ENCODE peak calls at places on chromosome 1, in six cellular contexts. One of them, this sample, is unnamed.

GRCh38 chr1:211920602-211921226 is 90.2 kb upstream of the LPGAT1 start:
- DNase-seq in progenitor cell of endocrine pancreas: no peak
- DNase-seq in stimulated activated CD4-positive, alpha-beta T cell treated with anti-CD3 and anti-CD28 coated beads, Interleukin-1b, Interleukin-23, amount 100 ng/mL, for 1 hour: no peak
- DNase-seq in amniotic stem cell: no peak
- DNase-seq in Panc1: no peak
- DNase-seq in Caki2: no peak
- DNase-seq in this sample: no peak

GRCh38 chr1:4485398-4485797 is 169.0 kb upstream of the AJAP1 start:
- DNase-seq in Caki2: no peak
- DNase-seq in Panc1: no peak
- DNase-seq in amniotic stem cell: no peak
- DNase-seq in progenitor cell of endocrine pancreas: no peak
- DNase-seq in stimulated activated CD4-positive, alpha-beta T cell treated with anti-CD3 and anti-CD28 coated beads, Interleukin-1b, Interleukin-23, amount 100 ng/mL, for 1 hour: no peak
- DNase-seq in this sample: no peak

GRCh38 chr1:109395602-109396512 is 1.9 kb downstream of the SORT1 start:
- DNase-seq in Panc1: no peak
- DNase-seq in stimulated activated CD4-positive, alpha-beta T cell treated with anti-CD3 and anti-CD28 coated beads, Interleukin-1b, Interleukin-23, amount 100 ng/mL, for 1 hour: no peak
- DNase-seq in progenitor cell of endocrine pancreas: no peak
- DNase-seq in Caki2: no peak
- DNase-seq in amniotic stem cell: no peak
- DNase-seq in this sample: peak

GRCh38 chr1:1915911-1916835 is 1.1 kb downstream of the CALML6 start:
- DNase-seq in progenitor cell of endocrine pancreas: no peak
- DNase-seq in Panc1: no peak
- DNase-seq in Caki2: no peak
- DNase-seq in amniotic stem cell: no peak
- DNase-seq in stimulated activated CD4-positive, alpha-beta T cell treated with anti-CD3 and anti-CD28 coated beads, Interleukin-1b, Interleukin-23, amount 100 ng/mL, for 1 hour: no peak
- DNase-seq in this sample: no peak

GRCh38 chr1:83905315-83905907 is 93.5 kb downstream of the TTLL7 start:
- DNase-seq in progenitor cell of endocrine pancreas: no peak
- DNase-seq in amniotic stem cell: peak
- DNase-seq in stimulated activated CD4-positive, alpha-beta T cell treated with anti-CD3 and anti-CD28 coated beads, Interleukin-1b, Interleukin-23, amount 100 ng/mL, for 1 hour: no peak
- DNase-seq in Panc1: peak
- DNase-seq in Caki2: no peak
- DNase-seq in this sample: no peak

GRCh38 chr1:14968251-14968812 is 185.2 kb upstream of the TMEM51 start:
- DNase-seq in Caki2: peak
- DNase-seq in progenitor cell of endocrine pancreas: no peak
- DNase-seq in Panc1: no peak
- DNase-seq in stimulated activated CD4-positive, alpha-beta T cell treated with anti-CD3 and anti-CD28 coated beads, Interleukin-1b, Interleukin-23, amount 100 ng/mL, for 1 hour: no peak
- DNase-seq in amniotic stem cell: peak
- DNase-seq in this sample: peak

GRCh38 chr1:30611741-30612309 is 111.6 kb downstream of the MATN1 start:
- DNase-seq in progenitor cell of endocrine pancreas: peak
- DNase-seq in Panc1: no peak
- DNase-seq in Caki2: no peak
- DNase-seq in amniotic stem cell: no peak
- DNase-seq in stimulated activated CD4-positive, alpha-beta T cell treated with anti-CD3 and anti-CD28 coated beads, Interleukin-1b, Interleukin-23, amount 100 ng/mL, for 1 hour: no peak
- DNase-seq in this sample: no peak

GRCh38 chr1:37035828-37036666 is 1.7 kb upstream of the GRIK3 start:
- DNase-seq in Caki2: no peak
- DNase-seq in progenitor cell of endocrine pancreas: no peak
- DNase-seq in amniotic stem cell: no peak
- DNase-seq in Panc1: no peak
- DNase-seq in stimulated activated CD4-positive, alpha-beta T cell treated with anti-CD3 and anti-CD28 coated beads, Interleukin-1b, Interleukin-23, amount 100 ng/mL, for 1 hour: no peak
- DNase-seq in this sample: no peak

GRCh38 chr1:185401019-185401418 is 84.0 kb upstream of the IVNS1ABP start:
- DNase-seq in Panc1: no peak
- DNase-seq in stimulated activated CD4-positive, alpha-beta T cell treated with anti-CD3 and anti-CD28 coated beads, Interleukin-1b, Interleukin-23, amount 100 ng/mL, for 1 hour: no peak
- DNase-seq in progenitor cell of endocrine pancreas: no peak
- DNase-seq in Caki2: no peak
- DNase-seq in amniotic stem cell: no peak
- DNase-seq in this sample: no peak

GRCh38 chr1:35431173-35431599 is 126.0 kb downstream of the KIAA0319L start:
- DNase-seq in Panc1: no peak
- DNase-seq in Caki2: no peak
- DNase-seq in progenitor cell of endocrine pancreas: no peak
- DNase-seq in stimulated activated CD4-positive, alpha-beta T cell treated with anti-CD3 and anti-CD28 coated beads, Interleukin-1b, Interleukin-23, amount 100 ng/mL, for 1 hour: no peak
- DNase-seq in amniotic stem cell: no peak
- DNase-seq in this sample: no peak

GRCh38 chr1:161209790-161210409 is 5.2 kb upstream of the FCER1G start:
- DNase-seq in stimulated activated CD4-positive, alpha-beta T cell treated with anti-CD3 and anti-CD28 coated beads, Interleukin-1b, Interleukin-23, amount 100 ng/mL, for 1 hour: no peak
- DNase-seq in amniotic stem cell: peak
- DNase-seq in Panc1: peak
- DNase-seq in progenitor cell of endocrine pancreas: peak
- DNase-seq in Caki2: peak
- DNase-seq in this sample: peak

GRCh38 chr1:26169669-26170471 is at the start of gene ZNF593:
- DNase-seq in Panc1: peak
- DNase-seq in amniotic stem cell: peak
- DNase-seq in stimulated activated CD4-positive, alpha-beta T cell treated with anti-CD3 and anti-CD28 coated beads, Interleukin-1b, Interleukin-23, amount 100 ng/mL, for 1 hour: peak
- DNase-seq in progenitor cell of endocrine pancreas: peak
- DNase-seq in Caki2: peak
- DNase-seq in this sample: peak

GRCh38 chr1:117346206-117346928 is 20.9 kb upstream of the MAN1A2 start:
- DNase-seq in stimulated activated CD4-positive, alpha-beta T cell treated with anti-CD3 and anti-CD28 coated beads, Interleukin-1b, Interleukin-23, amount 100 ng/mL, for 1 hour: no peak
- DNase-seq in Caki2: no peak
- DNase-seq in Panc1: no peak
- DNase-seq in progenitor cell of endocrine pancreas: no peak
- DNase-seq in amniotic stem cell: no peak
- DNase-seq in this sample: no peak

This sample was measured in SJSA1.